ENCODE peak calls at places on chromosomes 16 and 17, in nine cellular contexts. T is prostate gland, P is H1, K is HepG2, V is Panc1, J is stomach, O is SK-N-SH, I is vagina, A is endothelial cell of umbilical vein. L is an unnamed sample.

GRCh38 chr17:8375738-8376259 is 705 bp downstream of the KRABD2 start:
- DNase-seq in T (peak; percentile 13), P (no peak), K (no peak), V (no peak), J (no peak), O (no peak), I (no peak), A (no peak), L (no peak)

GRCh38 chr16:1708768-1709180 is 2.8 kb downstream of the MAPK8IP3 start:
- DNase-seq in T (no peak), P (no peak), K (no peak), V (no peak), J (no peak), O (no peak), I (no peak), A (no peak), L (peak; percentile 72)

GRCh38 chr17:82687375-82687861 is 11.1 kb downstream of the RAB40B start:
- DNase-seq in T (peak; percentile 79), P (no peak), K (no peak), V (no peak), J (peak; percentile 46), O (no peak), I (no peak), A (no peak), L (no peak)

GRCh38 chr16:23079683-23080221 is 69.5 kb downstream of the USP31 start:
- DNase-seq in T (peak; percentile 60), P (no peak), K (no peak), V (no peak), J (no peak), O (no peak), I (no peak), A (peak; percentile 91), L (no peak)

GRCh38 chr16:24255446-24256352 is at the start of gene CACNG3:
- DNase-seq in T (peak; percentile 7), P (peak; percentile 96), K (peak; percentile 37), V (no peak), J (no peak), O (peak; percentile 37), I (no peak), A (peak; percentile 30), L (peak; percentile 78)

GRCh38 chr17:68531252-68531651 is 19.0 kb downstream of the PRKAR1A start:
- DNase-seq in T (no peak), P (no peak), K (no peak), V (no peak), J (no peak), O (no peak), I (no peak), A (no peak), L (no peak)

GRCh38 chr17:34207572-34207971 is 47.5 kb upstream of the CCL2 start:
- DNase-seq in T (no peak), P (no peak), K (no peak), V (no peak), J (no peak), O (no peak), I (no peak), A (no peak), L (no peak)

GRCh38 chr16:67928561-67929364 is 2.9 kb downstream of the CTRL start:
- DNase-seq in T (peak; percentile 62), P (peak; percentile 91), K (peak; percentile 69), V (peak; percentile 41), J (peak; percentile 76), O (peak; percentile 90), I (no peak), A (peak; percentile 50), L (peak; percentile 92)

GRCh38 chr17:80082403-80083135 is 18.8 kb upstream of the GAA start:
- DNase-seq in T (peak; percentile 60), P (peak; percentile 86), K (peak; percentile 78), V (no peak), J (peak; percentile 70), O (peak; percentile 94), I (no peak), A (peak; percentile 59), L (peak; percentile 64)

GRCh38 chr17:80084773-80085172 is 16.6 kb upstream of the GAA start:
- DNase-seq in T (no peak), P (no peak), K (no peak), V (no peak), J (no peak), O (no peak), I (no peak), A (no peak), L (no peak)

GRCh38 chr17:80081596-80081995 is 19.8 kb upstream of the GAA start:
- DNase-seq in T (no peak), P (no peak), K (no peak), V (no peak), J (no peak), O (no peak), I (no peak), A (no peak), L (peak; percentile 67)

GRCh38 chr17:80086081-80086480 is 15.3 kb upstream of the GAA start:
- DNase-seq in T (no peak), P (no peak), K (peak; percentile 55), V (no peak), J (no peak), O (no peak), I (no peak), A (no peak), L (no peak)

GRCh38 chr17:80083136-80083661 is 18.2 kb upstream of the GAA start:
- DNase-seq in T (no peak), P (no peak), K (no peak), V (no peak), J (no peak), O (no peak), I (no peak), A (no peak), L (peak; percentile 72)
- H3K4me3 ChIP-seq in T (no peak overlapping the region), P (no peak overlapping the region), K (no peak overlapping the region), V (no peak overlapping the region), J (no peak overlapping the region), O (no peak overlapping the region), I (no peak overlapping the region), A (no peak overlapping the region), L (no peak overlapping the region)

GRCh38 chr17:40659909-40660308 is 5.1 kb downstream of the KRT222 start:
- DNase-seq in T (no peak), P (no peak), K (no peak), V (no peak), J (no peak), O (no peak), I (no peak), A (no peak), L (no peak)

GRCh38 chr17:40666366-40666765 is 1.4 kb upstream of the KRT222 start:
- DNase-seq in T (no peak), P (no peak), K (no peak), V (no peak), J (no peak), O (no peak), I (no peak), A (no peak), L (no peak)

GRCh38 chr17:40663252-40663651 is 1.7 kb downstream of the KRT222 start:
- DNase-seq in T (no peak), P (no peak), K (no peak), V (no peak), J (no peak), O (no peak), I (no peak), A (no peak), L (no peak)

DNA sequence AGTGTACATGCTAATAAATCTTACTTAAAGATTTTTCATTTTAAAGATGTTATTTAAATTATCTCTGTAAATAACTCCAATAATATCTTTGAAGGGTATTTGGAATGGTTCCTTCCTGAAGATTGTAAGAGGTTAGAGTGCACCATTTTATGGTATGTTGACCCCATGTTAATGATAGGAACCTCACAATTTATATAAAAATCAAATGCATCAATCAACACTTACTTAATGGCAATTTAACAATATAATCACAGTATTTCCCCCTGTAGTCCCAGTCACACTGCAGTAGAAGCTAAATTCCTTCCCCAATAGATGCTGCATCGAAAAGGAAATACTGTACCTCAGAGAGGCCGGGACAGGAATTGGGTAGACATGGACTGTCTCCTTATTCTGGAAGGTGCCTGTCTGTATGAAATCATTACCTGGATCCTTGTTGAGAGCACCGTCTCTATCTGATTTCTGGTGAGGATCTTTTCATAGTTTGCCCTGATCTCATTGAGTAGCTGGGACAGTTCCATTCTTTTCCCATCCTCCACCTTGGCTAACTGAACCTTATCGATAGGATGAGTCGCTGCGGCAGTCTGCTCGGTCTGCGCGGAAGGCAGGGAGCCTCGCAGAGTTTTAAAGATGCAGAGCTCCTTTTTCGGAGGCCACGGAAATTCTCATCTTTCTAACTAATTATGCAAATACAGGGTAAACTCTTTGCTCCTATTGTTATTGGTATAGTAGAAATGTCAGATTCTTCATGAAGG is at the start of gene KRT222:
- DNase-seq in T (no peak), P (no peak), K (no peak), V (no peak), J (no peak), O (no peak), I (no peak), A (no peak), L (no peak)
- TF ChIP-seq POLR2AphosphoS5 in T (no peak), P (no peak), K (no peak), V (no peak), J (no peak), O (no peak), I (no peak), A (no peak), L (no peak)

GRCh38 chr17:56583772-56584171 is 9.7 kb upstream of the NOG start:
- DNase-seq in T (no peak), P (no peak), K (no peak), V (no peak), J (no peak), O (no peak), I (no peak), A (no peak), L (no peak)

GRCh38 chr17:56577190-56577589 is 16.3 kb upstream of the NOG start:
- DNase-seq in T (no peak), P (no peak), K (no peak), V (no peak), J (no peak), O (no peak), I (no peak), A (no peak), L (no peak)

GRCh38 chr17:56581635-56582605 is 11.6 kb upstream of the NOG start:
- DNase-seq in T (no peak), P (no peak), K (no peak), V (no peak), J (no peak), O (no peak), I (no peak), A (no peak), L (no peak)

DNA sequence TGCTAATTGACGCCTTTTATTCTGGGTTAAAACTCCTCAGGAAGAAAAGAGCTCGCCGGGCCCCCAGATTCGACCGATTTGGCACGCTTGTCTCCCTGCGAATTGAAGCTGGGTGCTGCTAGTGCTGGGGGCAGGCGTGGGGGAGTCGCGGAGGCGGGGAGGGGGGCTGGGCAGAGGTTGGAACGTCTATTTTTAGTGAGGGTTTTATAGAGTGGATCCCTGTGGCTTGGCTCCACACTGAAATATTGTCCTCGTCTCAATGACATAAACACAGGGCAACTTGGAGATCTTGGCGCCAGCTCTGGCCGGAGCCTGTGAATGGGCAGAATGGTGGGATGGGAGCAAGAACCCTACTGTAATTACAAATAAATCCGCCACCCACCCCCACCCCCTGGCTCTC is 15.7 kb upstream of the NOG start:
- DNase-seq in T (no peak), P (no peak), K (no peak), V (no peak), J (no peak), O (no peak), I (no peak), A (no peak), L (no peak)
- H3K4me3 ChIP-seq in T (no peak overlapping the region), P (no peak overlapping the region), K (no peak overlapping the region), V (no peak overlapping the region), J (peak overlapping the region; percentile 4), O (no peak overlapping the region), I (peak overlapping the region; percentile 27), A (no peak overlapping the region), L (no peak overlapping the region)

DNA sequence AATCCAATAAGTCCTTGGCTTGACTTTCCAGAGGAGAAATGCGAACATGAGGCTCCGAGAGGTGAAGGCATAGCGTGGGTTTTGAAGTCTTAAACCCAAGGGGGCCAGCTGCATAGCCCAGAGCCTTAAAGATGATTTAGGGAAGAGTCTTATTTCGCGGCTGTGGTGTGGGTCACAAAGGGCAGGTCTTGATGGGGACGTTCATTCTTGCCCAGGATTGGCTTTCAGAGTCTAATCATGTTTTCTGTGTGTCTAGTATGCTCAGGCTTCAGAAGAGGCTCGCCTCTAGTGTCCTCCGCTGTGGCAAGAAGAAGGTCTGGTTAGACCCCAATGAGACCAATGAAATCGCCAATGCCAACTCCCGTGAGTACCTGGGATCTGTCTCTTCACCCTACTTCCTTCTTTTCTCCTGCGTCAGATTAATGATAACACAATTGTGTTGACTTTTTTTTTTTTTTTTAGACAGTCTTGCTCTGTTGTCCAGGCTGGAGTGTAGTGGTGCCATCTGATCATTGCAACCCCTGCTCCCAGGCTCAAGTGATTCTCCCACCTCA is 951 bp downstream of the RPL19 start:
- DNase-seq in T (no peak), P (no peak), K (no peak), V (no peak), J (no peak), O (no peak), I (no peak), A (no peak), L (no peak)
- TF ChIP-seq POLR2AphosphoS5 in T (no peak), P (peak; percentile 25), K (peak; percentile 30), V (peak; percentile 40), J (no peak), O (peak; percentile 39), I (no peak), A (peak; percentile 44), L (no peak)